ENCODE peak calls at places on chromosomes 11 and 22, in nine cellular contexts. One of them, this sample, is unnamed.

GRCh38 chr11:125081098-125081798 is 18.1 kb downstream of the SLC37A2 start:
- DNase-seq in activated T-helper 1 cell treated with anti-CD3 and anti-CD28 coated beads, Interleukin-12 subunit alpha, Interleukin-12 subunit beta, Interleukin-2, Interleukin-4 antibody, amounts not matched to agents 30 ng/mL and 10 ng/mL and 1 ng/mL, durations not matched to agents 14 hours and 24 hours and 36 hours: no peak
- DNase-seq in endothelial cell: no peak
- DNase-seq in cardiac septum: no peak
- DNase-seq in stimulated activated CD4-positive, alpha-beta T cell treated with anti-CD3 and anti-CD28 coated beads, Interleukin-4, amount 100 ng/mL, for 24 hours: no peak
- DNase-seq in activated naive CD4-positive, alpha-beta T cell treated with Interleukin-2 at 50 U/mL for 16 hours: no peak
- DNase-seq in naive thymus-derived CD8-positive, alpha-beta T cell: no peak
- DNase-seq in coronary artery: no peak
- DNase-seq in effector CD4-positive, alpha-beta T cell: no peak
- DNase-seq in this sample: no peak

GRCh38 chr11:113994077-113994954 is 19.4 kb downstream of the HTR3A start:
- DNase-seq in activated T-helper 1 cell treated with anti-CD3 and anti-CD28 coated beads, Interleukin-12 subunit alpha, Interleukin-12 subunit beta, Interleukin-2, Interleukin-4 antibody, amounts not matched to agents 30 ng/mL and 10 ng/mL and 1 ng/mL, durations not matched to agents 14 hours and 24 hours and 36 hours: no peak
- DNase-seq in endothelial cell: peak; percentile 43
- DNase-seq in cardiac septum: no peak
- DNase-seq in stimulated activated CD4-positive, alpha-beta T cell treated with anti-CD3 and anti-CD28 coated beads, Interleukin-4, amount 100 ng/mL, for 24 hours: peak; percentile 32
- DNase-seq in activated naive CD4-positive, alpha-beta T cell treated with Interleukin-2 at 50 U/mL for 16 hours: peak; percentile 40
- DNase-seq in naive thymus-derived CD8-positive, alpha-beta T cell: no peak
- DNase-seq in coronary artery: no peak
- DNase-seq in effector CD4-positive, alpha-beta T cell: peak; percentile 16
- DNase-seq in this sample: no peak

GRCh38 chr22:38724926-38725571 is 19.3 kb downstream of the GTPBP1 start:
- DNase-seq in activated T-helper 1 cell treated with anti-CD3 and anti-CD28 coated beads, Interleukin-12 subunit alpha, Interleukin-12 subunit beta, Interleukin-2, Interleukin-4 antibody, amounts not matched to agents 30 ng/mL and 10 ng/mL and 1 ng/mL, durations not matched to agents 14 hours and 24 hours and 36 hours: no peak
- DNase-seq in endothelial cell: peak; percentile 45
- DNase-seq in cardiac septum: no peak
- DNase-seq in stimulated activated CD4-positive, alpha-beta T cell treated with anti-CD3 and anti-CD28 coated beads, Interleukin-4, amount 100 ng/mL, for 24 hours: peak; percentile 31
- DNase-seq in activated naive CD4-positive, alpha-beta T cell treated with Interleukin-2 at 50 U/mL for 16 hours: peak; percentile 23
- DNase-seq in naive thymus-derived CD8-positive, alpha-beta T cell: peak; percentile 40
- DNase-seq in coronary artery: no peak
- DNase-seq in effector CD4-positive, alpha-beta T cell: peak; percentile 24
- DNase-seq in this sample: no peak

GRCh38 chr11:46066335-46066734 is 54.9 kb downstream of the PHF21A start:
- DNase-seq in activated T-helper 1 cell treated with anti-CD3 and anti-CD28 coated beads, Interleukin-12 subunit alpha, Interleukin-12 subunit beta, Interleukin-2, Interleukin-4 antibody, amounts not matched to agents 30 ng/mL and 10 ng/mL and 1 ng/mL, durations not matched to agents 14 hours and 24 hours and 36 hours: no peak
- DNase-seq in endothelial cell: no peak
- DNase-seq in cardiac septum: no peak
- DNase-seq in stimulated activated CD4-positive, alpha-beta T cell treated with anti-CD3 and anti-CD28 coated beads, Interleukin-4, amount 100 ng/mL, for 24 hours: no peak
- DNase-seq in activated naive CD4-positive, alpha-beta T cell treated with Interleukin-2 at 50 U/mL for 16 hours: no peak
- DNase-seq in naive thymus-derived CD8-positive, alpha-beta T cell: no peak
- DNase-seq in coronary artery: no peak
- DNase-seq in effector CD4-positive, alpha-beta T cell: no peak
- DNase-seq in this sample: no peak

GRCh38 chr11:134235399-134235798 is 10.9 kb downstream of the VPS26B start:
- DNase-seq in activated T-helper 1 cell treated with anti-CD3 and anti-CD28 coated beads, Interleukin-12 subunit alpha, Interleukin-12 subunit beta, Interleukin-2, Interleukin-4 antibody, amounts not matched to agents 30 ng/mL and 10 ng/mL and 1 ng/mL, durations not matched to agents 14 hours and 24 hours and 36 hours: no peak
- DNase-seq in endothelial cell: no peak
- DNase-seq in cardiac septum: no peak
- DNase-seq in stimulated activated CD4-positive, alpha-beta T cell treated with anti-CD3 and anti-CD28 coated beads, Interleukin-4, amount 100 ng/mL, for 24 hours: no peak
- DNase-seq in activated naive CD4-positive, alpha-beta T cell treated with Interleukin-2 at 50 U/mL for 16 hours: no peak
- DNase-seq in naive thymus-derived CD8-positive, alpha-beta T cell: no peak
- DNase-seq in coronary artery: no peak
- DNase-seq in effector CD4-positive, alpha-beta T cell: no peak
- DNase-seq in this sample: no peak

GRCh38 chr22:19674129-19674928 is 40.0 kb upstream of the SEPTIN5 start:
- DNase-seq in activated T-helper 1 cell treated with anti-CD3 and anti-CD28 coated beads, Interleukin-12 subunit alpha, Interleukin-12 subunit beta, Interleukin-2, Interleukin-4 antibody, amounts not matched to agents 30 ng/mL and 10 ng/mL and 1 ng/mL, durations not matched to agents 14 hours and 24 hours and 36 hours: no peak
- DNase-seq in endothelial cell: no peak
- DNase-seq in cardiac septum: no peak
- DNase-seq in stimulated activated CD4-positive, alpha-beta T cell treated with anti-CD3 and anti-CD28 coated beads, Interleukin-4, amount 100 ng/mL, for 24 hours: no peak
- DNase-seq in activated naive CD4-positive, alpha-beta T cell treated with Interleukin-2 at 50 U/mL for 16 hours: no peak
- DNase-seq in naive thymus-derived CD8-positive, alpha-beta T cell: no peak
- DNase-seq in coronary artery: no peak
- DNase-seq in effector CD4-positive, alpha-beta T cell: no peak
- DNase-seq in this sample: no peak

GRCh38 chr22:18060646-18061620 is 16.9 kb upstream of the PEX26 start:
- DNase-seq in activated T-helper 1 cell treated with anti-CD3 and anti-CD28 coated beads, Interleukin-12 subunit alpha, Interleukin-12 subunit beta, Interleukin-2, Interleukin-4 antibody, amounts not matched to agents 30 ng/mL and 10 ng/mL and 1 ng/mL, durations not matched to agents 14 hours and 24 hours and 36 hours: no peak
- DNase-seq in endothelial cell: no peak
- DNase-seq in cardiac septum: no peak
- DNase-seq in stimulated activated CD4-positive, alpha-beta T cell treated with anti-CD3 and anti-CD28 coated beads, Interleukin-4, amount 100 ng/mL, for 24 hours: no peak
- DNase-seq in activated naive CD4-positive, alpha-beta T cell treated with Interleukin-2 at 50 U/mL for 16 hours: no peak
- DNase-seq in naive thymus-derived CD8-positive, alpha-beta T cell: no peak
- DNase-seq in coronary artery: no peak
- DNase-seq in effector CD4-positive, alpha-beta T cell: no peak
- DNase-seq in this sample: no peak

GRCh38 chr11:23865341-23865975 is 631.4 kb upstream of the LUZP2 start:
- DNase-seq in activated T-helper 1 cell treated with anti-CD3 and anti-CD28 coated beads, Interleukin-12 subunit alpha, Interleukin-12 subunit beta, Interleukin-2, Interleukin-4 antibody, amounts not matched to agents 30 ng/mL and 10 ng/mL and 1 ng/mL, durations not matched to agents 14 hours and 24 hours and 36 hours: no peak
- DNase-seq in endothelial cell: no peak
- DNase-seq in cardiac septum: no peak
- DNase-seq in stimulated activated CD4-positive, alpha-beta T cell treated with anti-CD3 and anti-CD28 coated beads, Interleukin-4, amount 100 ng/mL, for 24 hours: no peak
- DNase-seq in activated naive CD4-positive, alpha-beta T cell treated with Interleukin-2 at 50 U/mL for 16 hours: no peak
- DNase-seq in naive thymus-derived CD8-positive, alpha-beta T cell: no peak
- DNase-seq in coronary artery: no peak
- DNase-seq in effector CD4-positive, alpha-beta T cell: no peak
- DNase-seq in this sample: no peak

GRCh38 chr11:45556851-45557707 is 108.3 kb downstream of the CHST1 start:
- DNase-seq in activated T-helper 1 cell treated with anti-CD3 and anti-CD28 coated beads, Interleukin-12 subunit alpha, Interleukin-12 subunit beta, Interleukin-2, Interleukin-4 antibody, amounts not matched to agents 30 ng/mL and 10 ng/mL and 1 ng/mL, durations not matched to agents 14 hours and 24 hours and 36 hours: no peak
- DNase-seq in endothelial cell: no peak
- DNase-seq in cardiac septum: no peak
- DNase-seq in stimulated activated CD4-positive, alpha-beta T cell treated with anti-CD3 and anti-CD28 coated beads, Interleukin-4, amount 100 ng/mL, for 24 hours: no peak
- DNase-seq in activated naive CD4-positive, alpha-beta T cell treated with Interleukin-2 at 50 U/mL for 16 hours: no peak
- DNase-seq in naive thymus-derived CD8-positive, alpha-beta T cell: no peak
- DNase-seq in coronary artery: no peak
- DNase-seq in effector CD4-positive, alpha-beta T cell: no peak
- DNase-seq in this sample: no peak

GRCh38 chr22:32079110-32080089 is 36.3 kb downstream of the SLC5A1 start:
- DNase-seq in activated T-helper 1 cell treated with anti-CD3 and anti-CD28 coated beads, Interleukin-12 subunit alpha, Interleukin-12 subunit beta, Interleukin-2, Interleukin-4 antibody, amounts not matched to agents 30 ng/mL and 10 ng/mL and 1 ng/mL, durations not matched to agents 14 hours and 24 hours and 36 hours: no peak
- DNase-seq in endothelial cell: no peak
- DNase-seq in cardiac septum: no peak
- DNase-seq in stimulated activated CD4-positive, alpha-beta T cell treated with anti-CD3 and anti-CD28 coated beads, Interleukin-4, amount 100 ng/mL, for 24 hours: no peak
- DNase-seq in activated naive CD4-positive, alpha-beta T cell treated with Interleukin-2 at 50 U/mL for 16 hours: no peak
- DNase-seq in naive thymus-derived CD8-positive, alpha-beta T cell: no peak
- DNase-seq in coronary artery: no peak
- DNase-seq in effector CD4-positive, alpha-beta T cell: no peak
- DNase-seq in this sample: no peak

GRCh38 chr11:129280027-129280811 is 88.1 kb upstream of the ARHGAP32 start:
- DNase-seq in activated T-helper 1 cell treated with anti-CD3 and anti-CD28 coated beads, Interleukin-12 subunit alpha, Interleukin-12 subunit beta, Interleukin-2, Interleukin-4 antibody, amounts not matched to agents 30 ng/mL and 10 ng/mL and 1 ng/mL, durations not matched to agents 14 hours and 24 hours and 36 hours: no peak
- DNase-seq in endothelial cell: no peak
- DNase-seq in cardiac septum: no peak
- DNase-seq in stimulated activated CD4-positive, alpha-beta T cell treated with anti-CD3 and anti-CD28 coated beads, Interleukin-4, amount 100 ng/mL, for 24 hours: peak; percentile 27
- DNase-seq in activated naive CD4-positive, alpha-beta T cell treated with Interleukin-2 at 50 U/mL for 16 hours: peak; percentile 12
- DNase-seq in naive thymus-derived CD8-positive, alpha-beta T cell: no peak
- DNase-seq in coronary artery: no peak
- DNase-seq in effector CD4-positive, alpha-beta T cell: no peak
- DNase-seq in this sample: no peak

GRCh38 chr11:61955031-61955415 is 4.9 kb downstream of the BEST1 start:
- DNase-seq in activated T-helper 1 cell treated with anti-CD3 and anti-CD28 coated beads, Interleukin-12 subunit alpha, Interleukin-12 subunit beta, Interleukin-2, Interleukin-4 antibody, amounts not matched to agents 30 ng/mL and 10 ng/mL and 1 ng/mL, durations not matched to agents 14 hours and 24 hours and 36 hours: no peak
- DNase-seq in endothelial cell: peak; percentile 38
- DNase-seq in cardiac septum: peak; percentile 93
- DNase-seq in stimulated activated CD4-positive, alpha-beta T cell treated with anti-CD3 and anti-CD28 coated beads, Interleukin-4, amount 100 ng/mL, for 24 hours: no peak
- DNase-seq in activated naive CD4-positive, alpha-beta T cell treated with Interleukin-2 at 50 U/mL for 16 hours: no peak
- DNase-seq in naive thymus-derived CD8-positive, alpha-beta T cell: no peak
- DNase-seq in coronary artery: peak; percentile 86
- DNase-seq in effector CD4-positive, alpha-beta T cell: no peak
- DNase-seq in this sample: no peak

GRCh38 chr22:50698546-50698945 is 25.9 kb downstream of the SHANK3 start:
- DNase-seq in activated T-helper 1 cell treated with anti-CD3 and anti-CD28 coated beads, Interleukin-12 subunit alpha, Interleukin-12 subunit beta, Interleukin-2, Interleukin-4 antibody, amounts not matched to agents 30 ng/mL and 10 ng/mL and 1 ng/mL, durations not matched to agents 14 hours and 24 hours and 36 hours: no peak
- DNase-seq in endothelial cell: no peak
- DNase-seq in cardiac septum: peak; percentile 66
- DNase-seq in stimulated activated CD4-positive, alpha-beta T cell treated with anti-CD3 and anti-CD28 coated beads, Interleukin-4, amount 100 ng/mL, for 24 hours: no peak
- DNase-seq in activated naive CD4-positive, alpha-beta T cell treated with Interleukin-2 at 50 U/mL for 16 hours: no peak
- DNase-seq in naive thymus-derived CD8-positive, alpha-beta T cell: no peak
- DNase-seq in coronary artery: no peak
- DNase-seq in effector CD4-positive, alpha-beta T cell: no peak
- DNase-seq in this sample: no peak

GRCh38 chr11:116190861-116191260 is 581.9 kb downstream of the BUD13 start:
- DNase-seq in activated T-helper 1 cell treated with anti-CD3 and anti-CD28 coated beads, Interleukin-12 subunit alpha, Interleukin-12 subunit beta, Interleukin-2, Interleukin-4 antibody, amounts not matched to agents 30 ng/mL and 10 ng/mL and 1 ng/mL, durations not matched to agents 14 hours and 24 hours and 36 hours: no peak
- DNase-seq in endothelial cell: no peak
- DNase-seq in cardiac septum: peak; percentile 47
- DNase-seq in stimulated activated CD4-positive, alpha-beta T cell treated with anti-CD3 and anti-CD28 coated beads, Interleukin-4, amount 100 ng/mL, for 24 hours: no peak
- DNase-seq in activated naive CD4-positive, alpha-beta T cell treated with Interleukin-2 at 50 U/mL for 16 hours: no peak
- DNase-seq in naive thymus-derived CD8-positive, alpha-beta T cell: no peak
- DNase-seq in coronary artery: no peak
- DNase-seq in effector CD4-positive, alpha-beta T cell: no peak
- DNase-seq in this sample: no peak

GRCh38 chr11:128884703-128885338 is 6.3 kb upstream of the KCNJ5 start:
- DNase-seq in activated T-helper 1 cell treated with anti-CD3 and anti-CD28 coated beads, Interleukin-12 subunit alpha, Interleukin-12 subunit beta, Interleukin-2, Interleukin-4 antibody, amounts not matched to agents 30 ng/mL and 10 ng/mL and 1 ng/mL, durations not matched to agents 14 hours and 24 hours and 36 hours: peak; percentile 52
- DNase-seq in endothelial cell: peak; percentile 76
- DNase-seq in cardiac septum: peak; percentile 76
- DNase-seq in stimulated activated CD4-positive, alpha-beta T cell treated with anti-CD3 and anti-CD28 coated beads, Interleukin-4, amount 100 ng/mL, for 24 hours: peak; percentile 65
- DNase-seq in activated naive CD4-positive, alpha-beta T cell treated with Interleukin-2 at 50 U/mL for 16 hours: peak; percentile 52
- DNase-seq in naive thymus-derived CD8-positive, alpha-beta T cell: peak; percentile 46
- DNase-seq in coronary artery: no peak
- DNase-seq in effector CD4-positive, alpha-beta T cell: peak; percentile 37
- DNase-seq in this sample: peak; percentile 17

GRCh38 chr22:27420817-27421361 is 380.7 kb downstream of the MN1 start:
- DNase-seq in activated T-helper 1 cell treated with anti-CD3 and anti-CD28 coated beads, Interleukin-12 subunit alpha, Interleukin-12 subunit beta, Interleukin-2, Interleukin-4 antibody, amounts not matched to agents 30 ng/mL and 10 ng/mL and 1 ng/mL, durations not matched to agents 14 hours and 24 hours and 36 hours: no peak
- DNase-seq in endothelial cell: no peak
- DNase-seq in cardiac septum: peak; percentile 84
- DNase-seq in stimulated activated CD4-positive, alpha-beta T cell treated with anti-CD3 and anti-CD28 coated beads, Interleukin-4, amount 100 ng/mL, for 24 hours: no peak
- DNase-seq in activated naive CD4-positive, alpha-beta T cell treated with Interleukin-2 at 50 U/mL for 16 hours: no peak
- DNase-seq in naive thymus-derived CD8-positive, alpha-beta T cell: no peak
- DNase-seq in coronary artery: peak; percentile 94
- DNase-seq in effector CD4-positive, alpha-beta T cell: no peak
- DNase-seq in this sample: no peak

GRCh38 chr11:65417702-65418430 is 4.7 kb upstream of the NEAT1 start:
- DNase-seq in activated T-helper 1 cell treated with anti-CD3 and anti-CD28 coated beads, Interleukin-12 subunit alpha, Interleukin-12 subunit beta, Interleukin-2, Interleukin-4 antibody, amounts not matched to agents 30 ng/mL and 10 ng/mL and 1 ng/mL, durations not matched to agents 14 hours and 24 hours and 36 hours: peak; percentile 30
- DNase-seq in endothelial cell: no peak
- DNase-seq in cardiac septum: peak; percentile 86
- DNase-seq in stimulated activated CD4-positive, alpha-beta T cell treated with anti-CD3 and anti-CD28 coated beads, Interleukin-4, amount 100 ng/mL, for 24 hours: peak; percentile 36
- DNase-seq in activated naive CD4-positive, alpha-beta T cell treated with Interleukin-2 at 50 U/mL for 16 hours: peak; percentile 36
- DNase-seq in naive thymus-derived CD8-positive, alpha-beta T cell: no peak
- DNase-seq in coronary artery: peak; percentile 92
- DNase-seq in effector CD4-positive, alpha-beta T cell: peak; percentile 23
- DNase-seq in this sample: peak; percentile 37

GRCh38 chr11:12160680-12161079 is 50.3 kb downstream of the MICAL2 start:
- DNase-seq in activated T-helper 1 cell treated with anti-CD3 and anti-CD28 coated beads, Interleukin-12 subunit alpha, Interleukin-12 subunit beta, Interleukin-2, Interleukin-4 antibody, amounts not matched to agents 30 ng/mL and 10 ng/mL and 1 ng/mL, durations not matched to agents 14 hours and 24 hours and 36 hours: no peak
- DNase-seq in endothelial cell: no peak
- DNase-seq in cardiac septum: no peak
- DNase-seq in stimulated activated CD4-positive, alpha-beta T cell treated with anti-CD3 and anti-CD28 coated beads, Interleukin-4, amount 100 ng/mL, for 24 hours: no peak
- DNase-seq in activated naive CD4-positive, alpha-beta T cell treated with Interleukin-2 at 50 U/mL for 16 hours: no peak
- DNase-seq in naive thymus-derived CD8-positive, alpha-beta T cell: no peak
- DNase-seq in coronary artery: peak; percentile 82
- DNase-seq in effector CD4-positive, alpha-beta T cell: no peak
- DNase-seq in this sample: no peak

GRCh38 chr11:21567628-21568290 is 625.1 kb upstream of the ANO5 start:
- DNase-seq in activated T-helper 1 cell treated with anti-CD3 and anti-CD28 coated beads, Interleukin-12 subunit alpha, Interleukin-12 subunit beta, Interleukin-2, Interleukin-4 antibody, amounts not matched to agents 30 ng/mL and 10 ng/mL and 1 ng/mL, durations not matched to agents 14 hours and 24 hours and 36 hours: no peak
- DNase-seq in endothelial cell: no peak
- DNase-seq in cardiac septum: no peak
- DNase-seq in stimulated activated CD4-positive, alpha-beta T cell treated with anti-CD3 and anti-CD28 coated beads, Interleukin-4, amount 100 ng/mL, for 24 hours: no peak
- DNase-seq in activated naive CD4-positive, alpha-beta T cell treated with Interleukin-2 at 50 U/mL for 16 hours: no peak
- DNase-seq in naive thymus-derived CD8-positive, alpha-beta T cell: no peak
- DNase-seq in coronary artery: no peak
- DNase-seq in effector CD4-positive, alpha-beta T cell: no peak
- DNase-seq in this sample: no peak

GRCh38 chr11:108780119-108780518 is 115.2 kb downstream of the DDX10 start:
- DNase-seq in activated T-helper 1 cell treated with anti-CD3 and anti-CD28 coated beads, Interleukin-12 subunit alpha, Interleukin-12 subunit beta, Interleukin-2, Interleukin-4 antibody, amounts not matched to agents 30 ng/mL and 10 ng/mL and 1 ng/mL, durations not matched to agents 14 hours and 24 hours and 36 hours: no peak
- DNase-seq in endothelial cell: no peak
- DNase-seq in cardiac septum: no peak
- DNase-seq in stimulated activated CD4-positive, alpha-beta T cell treated with anti-CD3 and anti-CD28 coated beads, Interleukin-4, amount 100 ng/mL, for 24 hours: no peak
- DNase-seq in activated naive CD4-positive, alpha-beta T cell treated with Interleukin-2 at 50 U/mL for 16 hours: no peak
- DNase-seq in naive thymus-derived CD8-positive, alpha-beta T cell: no peak
- DNase-seq in coronary artery: no peak
- DNase-seq in effector CD4-positive, alpha-beta T cell: no peak
- DNase-seq in this sample: no peak

GRCh38 chr11:64591257-64592233 is 525 bp downstream of the SLC22A12 start:
- DNase-seq in activated T-helper 1 cell treated with anti-CD3 and anti-CD28 coated beads, Interleukin-12 subunit alpha, Interleukin-12 subunit beta, Interleukin-2, Interleukin-4 antibody, amounts not matched to agents 30 ng/mL and 10 ng/mL and 1 ng/mL, durations not matched to agents 14 hours and 24 hours and 36 hours: no peak
- DNase-seq in endothelial cell: no peak
- DNase-seq in cardiac septum: peak; percentile 71
- DNase-seq in stimulated activated CD4-positive, alpha-beta T cell treated with anti-CD3 and anti-CD28 coated beads, Interleukin-4, amount 100 ng/mL, for 24 hours: no peak
- DNase-seq in activated naive CD4-positive, alpha-beta T cell treated with Interleukin-2 at 50 U/mL for 16 hours: no peak
- DNase-seq in naive thymus-derived CD8-positive, alpha-beta T cell: no peak
- DNase-seq in coronary artery: no peak
- DNase-seq in effector CD4-positive, alpha-beta T cell: no peak
- DNase-seq in this sample: no peak

This sample was measured in GDM1.